ENCODE peak calls at places on chromosomes 3 and 15, in nine cellular contexts. W is lower lobe of right lung, N is AG04450, K is type B pancreatic cell, I is endothelial cell, H is heart right ventricle, Y is cardiac muscle cell, A is WTC11, P is Caco-2. T is an unnamed sample.
A peak's percentile ranks its signal among the peaks of the same experiment; 100 is the strongest.

GRCh38 chr15:33200903-33201302 is 6.4 kb upstream of the FMN1 start:
- DNase-seq in H (no peak), N (no peak), W (no peak), I (no peak), Y (no peak), P (peak; percentile 46), K (no peak), A (no peak), T (no peak)

GRCh38 chr3:133276594-133276993 is 123.3 kb upstream of the BFSP2 start:
- DNase-seq in N (no peak), K (no peak), Y (no peak), I (no peak), A (no peak), H (no peak), P (no peak), W (no peak), T (no peak)

GRCh38 chr15:48190932-48191573 is 412 bp upstream of the CTXN2 start:
- DNase-seq in I (peak; percentile 91), Y (peak; percentile 76), N (peak; percentile 24), W (peak; percentile 65), K (peak; percentile 86), P (peak; percentile 64), A (peak; percentile 96), H (peak; percentile 68), T (peak; percentile 88)

GRCh38 chr3:188326968-188327367 is 173.0 kb downstream of the LPP start:
- DNase-seq in K (no peak), W (no peak), P (no peak), H (no peak), N (no peak), A (no peak), Y (peak; percentile 79), I (no peak), T (no peak)

GRCh38 chr3:49222002-49222401 is 50.6 kb downstream of the KLHDC8B start:
- DNase-seq in W (no peak), N (no peak), H (no peak), P (no peak), K (no peak), A (no peak), I (no peak), Y (no peak), T (no peak)

GRCh38 chr3:44055951-44056350 is 185.7 kb upstream of the TOPAZ1 start:
- DNase-seq in W (no peak), A (no peak), N (no peak), I (no peak), P (no peak), H (no peak), K (no peak), Y (no peak), T (no peak)

GRCh38 chr15:94028809-94029208 is 202.6 kb upstream of the MCTP2 start:
- DNase-seq in I (no peak), W (no peak), A (no peak), K (no peak), Y (no peak), P (no peak), H (no peak), N (no peak), T (no peak)

GRCh38 chr3:138944136-138944658 is 2.7 kb downstream of the FOXL2 start:
- DNase-seq in I (peak; percentile 26), N (no peak), H (no peak), Y (no peak), P (no peak), A (peak; percentile 60), W (no peak), K (no peak), T (no peak)

GRCh38 chr3:139811331-139811730 is 123.7 kb upstream of the CLSTN2 start:
- DNase-seq in W (no peak), P (no peak), H (no peak), K (no peak), I (no peak), N (no peak), Y (no peak), A (no peak), T (no peak)

GRCh38 chr3:161423911-161424522 is 52.7 kb upstream of the SPTSSB start:
- DNase-seq in N (no peak), I (no peak), Y (peak; percentile 58), W (no peak), P (no peak), A (no peak), H (no peak), K (no peak), T (no peak)

GRCh38 chr3:115341208-115341607 is 194.1 kb upstream of the ZBTB20 start:
- DNase-seq in H (no peak), K (no peak), P (no peak), W (no peak), Y (peak; percentile 62), A (no peak), N (no peak), I (no peak), T (no peak)

GRCh38 chr15:38768970-38769369 is 204.4 kb upstream of the RASGRP1 start:
- DNase-seq in K (no peak), Y (peak; percentile 64), H (no peak), W (no peak), I (peak; percentile 20), A (peak; percentile 37), P (no peak), N (peak; percentile 7), T (no peak)

GRCh38 chr15:100295939-100296338 is 45.8 kb downstream of the ADAMTS17 start:
- DNase-seq in I (no peak), W (no peak), H (no peak), Y (no peak), P (no peak), N (no peak), K (no peak), A (no peak), T (no peak)

GRCh38 chr3:143241556-143241955 is 122.0 kb downstream of the CHST2 start:
- DNase-seq in A (no peak), H (no peak), I (no peak), N (no peak), Y (no peak), W (no peak), K (no peak), P (no peak), T (no peak)

GRCh38 chr15:74320358-74321247 is 46.8 kb downstream of the CYP11A1 start:
- DNase-seq in I (peak; percentile 67), K (no peak), Y (peak; percentile 67), P (no peak), H (peak; percentile 55), A (peak; percentile 83), N (no peak), W (no peak), T (no peak)

GRCh38 chr15:100281096-100281917 is 60.5 kb downstream of the ADAMTS17 start:
- DNase-seq in Y (no peak), P (no peak), N (no peak), H (no peak), I (no peak), K (no peak), A (no peak), W (no peak), T (peak; percentile 78)

GRCh38 chr3:52109556-52110380 is 44.5 kb downstream of the POC1A start:
- DNase-seq in H (no peak), N (no peak), W (peak; percentile 14), Y (peak; percentile 77), P (no peak), A (no peak), K (no peak), I (no peak), T (no peak)

GRCh38 chr15:79872358-79873017 is 24.3 kb downstream of the MTHFS start:
- DNase-seq in Y (peak; percentile 72), I (no peak), A (no peak), W (peak; percentile 46), K (no peak), N (no peak), P (no peak), H (no peak), T (no peak)

GRCh38 chr3:194967126-194968117 is 281.7 kb downstream of the FAM43A start:
- DNase-seq in N (no peak), P (no peak), I (peak; percentile 13), W (no peak), Y (peak; percentile 14), A (no peak), K (peak; percentile 36), H (no peak), T (peak; percentile 44)
- TF ChIP-seq CTCF in N (no peak), P (no peak), I (no peak), W (no peak), Y (no peak), A (no peak), K (no peak), H (no peak), T (no peak)

DNA sequence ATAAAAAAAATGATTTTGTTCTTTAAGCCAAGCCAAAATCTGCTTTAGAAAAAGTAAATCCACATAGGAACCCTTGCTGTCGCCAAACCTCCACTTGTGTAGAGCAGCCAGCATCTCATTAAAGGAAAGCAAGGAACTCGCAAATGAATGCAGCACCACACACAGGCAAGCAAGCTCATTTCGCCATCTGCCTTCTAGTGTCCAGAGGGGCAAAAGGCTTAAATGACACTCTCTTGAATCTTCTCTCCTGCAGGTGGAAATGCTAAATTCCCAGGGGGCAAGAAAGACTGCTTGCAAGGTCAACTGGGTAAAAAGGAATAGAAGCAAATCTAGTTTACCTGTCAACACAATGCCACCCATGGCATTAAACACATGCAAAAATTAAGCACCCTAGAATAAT is 2.4 kb downstream of the MB21D2 start:
- DNase-seq in W (no peak), H (no peak), I (peak; percentile 10), Y (peak; percentile 68), P (peak; percentile 63), A (peak; percentile 30), N (no peak), K (no peak), T (no peak)
- TF ChIP-seq CTCF in W (no peak), H (peak; percentile 39), I (no peak), Y (peak; percentile 43), P (no peak), A (no peak), N (peak; percentile 49), K (peak; percentile 32), T (peak; percentile 50)

GRCh38 chr15:75904241-75904631 is 558 bp downstream of the FBXO22 start:
- DNase-seq in A (peak; percentile 46), H (peak; percentile 21), Y (peak; percentile 55), P (peak; percentile 56), I (peak; percentile 37), N (no peak), K (peak; percentile 72), W (peak; percentile 51), T (no peak)
- TF ChIP-seq CTCF in A (no peak), H (no peak), Y (no peak), P (no peak), I (no peak), N (no peak), K (no peak), W (no peak), T (no peak)

DNA sequence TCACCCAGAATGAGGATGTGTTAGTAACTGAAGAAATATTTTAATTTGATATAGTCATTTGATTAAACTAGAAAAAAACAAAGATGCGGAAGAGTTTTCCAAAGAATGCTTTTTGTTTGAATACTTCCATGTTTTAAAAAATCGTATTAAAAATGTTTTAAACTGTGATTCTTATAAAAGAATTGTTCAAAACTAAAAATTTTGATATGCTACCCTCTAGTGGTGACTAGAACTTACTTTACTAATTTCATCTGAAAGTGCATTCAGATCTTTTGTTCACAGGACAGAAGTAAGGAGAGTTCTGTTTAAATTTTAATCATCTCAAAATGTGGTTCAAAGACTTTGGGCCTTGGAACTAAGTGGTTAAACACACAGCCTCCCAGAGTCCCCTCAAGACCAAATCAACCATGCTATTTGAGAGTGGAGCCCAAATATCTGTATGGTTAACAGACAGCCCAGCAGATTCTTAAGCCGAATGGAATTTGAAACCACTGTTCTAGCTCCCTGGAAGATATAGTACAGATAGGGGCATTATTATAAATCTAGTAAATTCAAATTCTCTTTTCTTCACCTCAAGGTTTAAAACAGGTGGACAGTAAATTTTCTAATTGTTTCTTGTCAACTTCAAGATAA is 45.2 kb upstream of the SYNPR start:
- DNase-seq in K (no peak), P (no peak), I (no peak), H (no peak), N (no peak), A (no peak), Y (peak; percentile 8), W (no peak), T (no peak)
- TF ChIP-seq CTCF in K (peak; percentile 74), P (peak; percentile 24), I (peak; percentile 74), H (peak; percentile 50), N (peak; percentile 39), A (no peak), Y (peak; percentile 38), W (no peak), T (peak; percentile 46)

T was measured in osteocyte.